ENCODE peak calls at places on chromosome 18, in six cellular contexts. D is coronary artery, O is astrocyte of the spinal cord, N is MM.1S, B is endodermal cell, G is bronchial epithelial cell. J is an unnamed sample.

GRCh38 chr18:8724452-8724851 is 19.1 kb downstream of the MTCL1 start:
- DNase-seq in D (no peak), O (no peak), N (no peak), B (peak; percentile 69), G (peak; percentile 87), J (no peak)

GRCh38 chr18:49731860-49732311 is 81.4 kb downstream of the ACAA2 start:
- DNase-seq in D (no peak), O (no peak), N (no peak), B (peak; percentile 40), G (peak; percentile 99), J (no peak)

GRCh38 chr18:35122586-35123224 is 81.5 kb downstream of the MAPRE2 start:
- DNase-seq in D (no peak), O (no peak), N (no peak), B (peak; percentile 90), G (no peak), J (no peak)

GRCh38 chr18:45456076-45457066 is 158.9 kb upstream of the SLC14A2 start:
- DNase-seq in D (no peak), O (no peak), N (no peak), B (no peak), G (no peak), J (no peak)

GRCh38 chr18:23912356-23912755 is 102.2 kb upstream of the TTC39C start:
- DNase-seq in D (no peak), O (no peak), N (no peak), B (no peak), G (peak; percentile 40), J (no peak)

GRCh38 chr18:13831864-13832508 is 8.0 kb downstream of the MC5R start:
- DNase-seq in D (no peak), O (no peak), N (no peak), B (peak; percentile 61), G (peak; percentile 17), J (no peak)

GRCh38 chr18:3261393-3262233 is at the start of gene MYL12B:
- DNase-seq in D (peak; percentile 90), O (peak; percentile 82), N (peak; percentile 80), B (peak; percentile 91), G (peak; percentile 66), J (peak; percentile 69)

GRCh38 chr18:67783215-67783946 is 266.9 kb upstream of the DSEL start:
- DNase-seq in D (no peak), O (peak; percentile 89), N (no peak), B (no peak), G (peak; percentile 95), J (no peak)

GRCh38 chr18:39788395-39788794 is 2166.6 kb upstream of the PIK3C3 start:
- DNase-seq in D (no peak), O (no peak), N (no peak), B (no peak), G (peak; percentile 92), J (no peak)

GRCh38 chr18:50201476-50201875 is 6.5 kb upstream of the MYO5B start:
- DNase-seq in D (no peak), O (no peak), N (no peak), B (no peak), G (no peak), J (no peak)

GRCh38 chr18:44680271-44681038 is at the start of gene SETBP1:
- DNase-seq in D (peak; percentile 88), O (peak; percentile 68), N (peak; percentile 86), B (peak; percentile 88), G (peak; percentile 71), J (no peak)

GRCh38 chr18:37396981-37397720 is 168.4 kb downstream of the CELF4 start:
- DNase-seq in D (no peak), O (no peak), N (no peak), B (no peak), G (no peak), J (no peak)

GRCh38 chr18:10490401-10491289 is 35.2 kb upstream of the NAPG start:
- DNase-seq in D (no peak), O (no peak), N (peak; percentile 91), B (peak; percentile 93), G (no peak), J (no peak)
- TF ChIP-seq CTCF in D (no peak), O (no peak), N (peak; percentile 70), B (peak; percentile 78), G (no peak), J (no peak)

GRCh38 chr18:47779381-47779780 is 151.1 kb downstream of the SMAD2 start:
- DNase-seq in D (no peak), O (no peak), N (no peak), B (no peak), G (peak; percentile 29), J (no peak)

GRCh38 chr18:47775961-47776360 is 154.5 kb downstream of the SMAD2 start:
- DNase-seq in D (no peak), O (no peak), N (no peak), B (no peak), G (peak; percentile 9), J (no peak)

GRCh38 chr18:47773931-47774330 is 156.5 kb downstream of the SMAD2 start:
- DNase-seq in D (no peak), O (no peak), N (no peak), B (no peak), G (no peak), J (no peak)

GRCh38 chr18:47780011-47780725 is 150.3 kb downstream of the SMAD2 start:
- DNase-seq in D (no peak), O (no peak), N (no peak), B (no peak), G (no peak), J (no peak)

GRCh38 chr18:47777626-47778025 is 152.8 kb downstream of the SMAD2 start:
- DNase-seq in D (no peak), O (no peak), N (no peak), B (no peak), G (no peak), J (no peak)
- TF ChIP-seq CTCF in D (no peak), O (no peak), N (no peak), B (peak; percentile 43), G (no peak), J (no peak)

GRCh38 chr18:38539373-38539772 is 973.8 kb upstream of the CELF4 start:
- DNase-seq in D (no peak), O (no peak), N (no peak), B (peak; percentile 58), G (no peak), J (no peak)

GRCh38 chr18:38539871-38540270 is 974.3 kb upstream of the CELF4 start:
- DNase-seq in D (no peak), O (no peak), N (no peak), B (no peak), G (no peak), J (no peak)

GRCh38 chr18:38545071-38545470 is 979.5 kb upstream of the CELF4 start:
- DNase-seq in D (no peak), O (no peak), N (peak; percentile 29), B (peak; percentile 76), G (peak; percentile 80), J (no peak)
- TF ChIP-seq CTCF in D (no peak), O (no peak), N (peak; percentile 44), B (peak; percentile 86), G (peak; percentile 74), J (no peak)

DNA sequence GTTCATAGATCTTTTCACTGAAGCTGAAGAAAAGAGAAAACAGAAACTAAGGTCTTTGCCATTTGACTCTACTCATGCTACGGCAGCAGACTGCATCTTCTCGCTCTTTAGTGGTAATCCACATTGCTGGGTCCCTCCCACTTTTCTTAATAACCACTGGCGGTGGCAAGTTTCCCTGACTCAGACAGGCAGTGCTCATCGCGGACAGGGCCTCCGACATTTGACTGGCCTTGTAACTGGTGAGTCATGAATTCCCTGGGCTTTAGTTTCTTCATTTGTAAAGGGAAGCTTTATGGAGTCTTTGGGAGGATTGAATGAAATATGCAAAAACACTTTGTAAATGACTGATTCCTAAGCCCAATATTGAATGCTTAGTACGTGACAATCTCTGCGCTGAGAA is 238.2 kb upstream of the RBBP8 start:
- DNase-seq in D (no peak), O (peak; percentile 96), N (no peak), B (peak; percentile 72), G (peak; percentile 94), J (no peak)
- TF ChIP-seq CTCF in D (no peak), O (no peak), N (no peak), B (no peak), G (no peak), J (no peak)

DNA sequence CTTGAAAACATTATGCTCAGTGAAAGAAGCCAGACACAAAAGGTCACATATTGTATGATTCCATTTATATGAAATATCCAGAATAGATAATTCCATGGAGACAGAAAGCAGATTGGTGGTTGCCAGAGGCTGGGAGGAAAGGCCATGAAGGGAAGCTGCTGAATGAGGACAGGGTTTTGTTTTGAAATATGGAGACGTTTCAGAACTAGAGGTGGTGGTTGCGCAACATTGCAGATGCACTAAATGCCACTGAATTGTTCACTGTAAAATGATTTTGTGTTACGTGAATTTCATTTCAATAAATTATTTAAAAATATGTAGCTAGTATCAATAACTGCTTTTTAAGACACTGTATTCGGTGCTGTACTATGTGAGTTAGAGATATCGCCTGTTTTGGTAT is 101.7 kb upstream of the ZNF236 start:
- DNase-seq in D (peak; percentile 24), O (no peak), N (no peak), B (no peak), G (no peak), J (no peak)
- TF ChIP-seq CTCF in D (no peak), O (no peak), N (no peak), B (no peak), G (no peak), J (no peak)

GRCh38 chr18:55522011-55522410 is 66.0 kb downstream of the TCF4 start:
- DNase-seq in D (no peak), O (no peak), N (peak; percentile 27), B (peak; percentile 89), G (no peak), J (no peak)
- TF ChIP-seq CTCF in D (no peak), O (peak; percentile 37), N (peak; percentile 36), B (peak; percentile 87), G (peak; percentile 39), J (no peak)

GRCh38 chr18:62625019-62625418 is 90.3 kb upstream of the PHLPP1 start:
- DNase-seq in D (no peak), O (no peak), N (no peak), B (no peak), G (no peak), J (no peak)

GRCh38 chr18:62631173-62631572 is 84.2 kb upstream of the PHLPP1 start:
- DNase-seq in D (no peak), O (no peak), N (no peak), B (no peak), G (no peak), J (no peak)

GRCh38 chr18:62632788-62633455 is 82.4 kb upstream of the PHLPP1 start:
- DNase-seq in D (no peak), O (no peak), N (no peak), B (no peak), G (no peak), J (no peak)

GRCh38 chr18:62634471-62634870 is 80.9 kb upstream of the PHLPP1 start:
- DNase-seq in D (no peak), O (no peak), N (no peak), B (no peak), G (no peak), J (no peak)

GRCh38 chr18:62629031-62629430 is 86.3 kb upstream of the PHLPP1 start:
- DNase-seq in D (no peak), O (no peak), N (no peak), B (no peak), G (no peak), J (no peak)
- TF ChIP-seq CTCF in D (no peak), O (no peak), N (no peak), B (no peak), G (no peak), J (no peak)

DNA sequence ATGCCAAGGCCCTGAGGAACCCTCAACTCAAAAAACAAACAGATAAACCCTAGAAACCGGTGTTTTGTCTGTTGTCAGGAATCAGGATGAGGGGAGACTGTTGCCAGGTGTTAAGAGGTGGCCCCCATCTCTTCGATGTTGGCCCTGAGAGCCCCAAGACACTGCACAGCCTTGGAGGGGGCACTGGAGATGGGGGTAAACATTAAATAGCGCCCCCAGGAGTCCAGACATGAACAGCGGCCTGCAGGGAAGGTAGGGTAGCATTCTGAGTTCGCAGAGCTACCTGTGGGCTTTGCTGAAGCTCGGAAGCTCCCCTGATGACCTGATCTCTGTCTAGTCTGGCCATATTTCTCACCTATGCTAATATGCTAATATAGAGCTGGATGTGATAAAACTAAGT is 97.6 kb upstream of the SMAD2 start:
- DNase-seq in D (no peak), O (no peak), N (no peak), B (no peak), G (no peak), J (no peak)
- TF ChIP-seq CTCF in D (no peak), O (peak; percentile 18), N (no peak), B (peak; percentile 63), G (peak; percentile 10), J (no peak)

J was measured in mesothelial cell of epicardium.